ENCODE peak calls at places on chromosome 5, in nine cellular contexts. O, T, Y, R, A, U, E, Z and J are unnamed samples.
A peak's percentile ranks its signal among the peaks of the same experiment; 100 is the strongest.

GRCh38 chr5:74493426-74493825 is 147.1 kb downstream of the ENC1 start:
- DNase-seq in R (no peak), T (no peak), Z (no peak), Y (no peak), E (no peak), U (no peak), O (no peak), A (no peak), J (no peak)

GRCh38 chr5:107502711-107503110 is 168.0 kb downstream of the EFNA5 start:
- DNase-seq in Y (no peak), U (no peak), Z (no peak), R (no peak), A (no peak), T (no peak), O (no peak), E (no peak), J (no peak)

GRCh38 chr5:80686757-80687156 is 32.0 kb upstream of the DHFR start:
- DNase-seq in Z (no peak), Y (no peak), U (no peak), E (no peak), A (no peak), O (no peak), R (no peak), T (no peak), J (peak; percentile 28)

GRCh38 chr5:142432961-142433360 is 108.1 kb upstream of the SPRY4 start:
- DNase-seq in E (no peak), Y (no peak), A (no peak), U (no peak), T (no peak), O (no peak), Z (peak; percentile 74), R (no peak), J (no peak)

GRCh38 chr5:145846087-145846486 is 10.9 kb upstream of the PRELID2 start:
- DNase-seq in T (no peak), R (no peak), E (no peak), U (no peak), Y (no peak), O (no peak), Z (no peak), A (no peak), J (no peak)

GRCh38 chr5:9663891-9664290 is 33.7 kb upstream of the TAS2R1 start:
- DNase-seq in U (no peak), A (no peak), T (no peak), O (no peak), E (no peak), Z (no peak), R (no peak), Y (no peak), J (no peak)

GRCh38 chr5:36658016-36658415 is 51.6 kb downstream of the SLC1A3 start:
- DNase-seq in U (no peak), Z (no peak), Y (no peak), A (no peak), E (no peak), T (no peak), O (no peak), R (no peak), J (no peak)

GRCh38 chr5:56179442-56179841 is 53.7 kb downstream of the ANKRD55 start:
- DNase-seq in U (no peak), R (no peak), E (no peak), Z (no peak), Y (no peak), O (no peak), A (no peak), T (no peak), J (no peak)

GRCh38 chr5:1414311-1415058 is 30.8 kb downstream of the SLC6A3 start:
- DNase-seq in Z (no peak), U (no peak), T (no peak), Y (no peak), A (no peak), E (no peak), R (no peak), O (no peak), J (no peak)

GRCh38 chr5:26894719-26895263 is 143.6 kb downstream of the CDH9 start:
- DNase-seq in R (no peak), U (no peak), O (no peak), Z (no peak), E (no peak), T (peak; percentile 3), Y (no peak), A (no peak), J (no peak)

GRCh38 chr5:173909205-173909604 is 21.1 kb downstream of the CPEB4 start:
- DNase-seq in A (peak; percentile 48), Z (no peak), O (no peak), R (no peak), T (no peak), Y (peak; percentile 42), E (no peak), U (peak; percentile 91), J (no peak)

GRCh38 chr5:82205005-82205404 is 73.1 kb downstream of the RPS23 start:
- DNase-seq in Z (no peak), U (no peak), E (no peak), A (no peak), R (no peak), O (no peak), T (no peak), Y (no peak), J (no peak)

GRCh38 chr5:96247097-96247675 is 185.9 kb downstream of the PCSK1 start:
- DNase-seq in O (peak; percentile 67), E (no peak), U (no peak), Y (peak; percentile 19), A (peak; percentile 21), R (no peak), T (no peak), Z (no peak), J (peak; percentile 79)

GRCh38 chr5:149079883-149080282 is 17.0 kb upstream of the SH3TC2 start:
- DNase-seq in E (no peak), Y (no peak), U (no peak), Z (no peak), T (no peak), O (no peak), A (no peak), R (no peak), J (no peak)

GRCh38 chr5:125277494-125278154 is 531.2 kb upstream of the ZNF608 start:
- DNase-seq in O (no peak), R (peak; percentile 31), A (no peak), Y (no peak), Z (no peak), T (peak; percentile 37), E (peak; percentile 70), U (peak; percentile 9), J (peak; percentile 90)

GRCh38 chr5:89673019-89673418 is 736.5 kb downstream of the CETN3 start:
- DNase-seq in R (no peak), O (no peak), T (no peak), A (no peak), E (no peak), Z (no peak), Y (no peak), U (no peak), J (no peak)

GRCh38 chr5:17190242-17190778 is 27.1 kb upstream of the BASP1 start:
- DNase-seq in Y (no peak), T (no peak), U (peak; percentile 74), E (peak; percentile 81), Z (no peak), R (no peak), A (no peak), O (peak; percentile 63), J (peak; percentile 78)

GRCh38 chr5:489689-490080 is 34.6 kb downstream of the SLC9A3 start:
- DNase-seq in E (no peak), U (no peak), R (no peak), T (no peak), O (no peak), Z (no peak), A (no peak), Y (no peak), J (no peak)

GRCh38 chr5:54610197-54610898 is 92.8 kb downstream of the SNX18 start:
- DNase-seq in O (no peak), R (no peak), Z (peak; percentile 32), E (no peak), Y (no peak), U (no peak), A (no peak), T (no peak), J (no peak)

GRCh38 chr5:124289122-124289521 is 457.3 kb downstream of the ZNF608 start:
- DNase-seq in U (peak; percentile 83), T (no peak), R (no peak), Y (peak; percentile 72), E (no peak), Z (no peak), A (peak; percentile 66), O (no peak), J (no peak)